ENCODE peak calls at places on chromosomes 12 and 14, in seven cellular contexts. S is uterus, F is GM12878, T is Peyer's patch, Z is transverse colon, I is sigmoid colon, E is IMR-90. J is an unnamed sample.

GRCh38 chr12:57745485-57745881 is 644 bp downstream of the TSPAN31 start:
- DNase-seq in Z (no peak), E (peak; percentile 7), I (peak; percentile 65), S (no peak), T (no peak), F (no peak), J (no peak)

GRCh38 chr12:89707623-89707991 is 1.0 kb downstream of the ATP2B1 start:
- DNase-seq in Z (peak; percentile 34), I (no peak), T (peak; percentile 32), S (no peak), F (no peak), E (no peak), J (no peak)

GRCh38 chr14:92898732-92899131 is 24.2 kb upstream of the CHGA start:
- DNase-seq in S (no peak), I (no peak), E (no peak), Z (no peak), F (no peak), T (no peak), J (no peak)

GRCh38 chr14:56716705-56717104 is 93.6 kb downstream of the OTX2 start:
- DNase-seq in E (no peak), S (no peak), T (no peak), Z (no peak), I (no peak), F (no peak), J (no peak)

GRCh38 chr12:124917135-124917840 is 2.8 kb upstream of the UBC start:
- DNase-seq in Z (peak; percentile 97), F (peak; percentile 98), I (peak; percentile 100), T (peak; percentile 95), S (peak; percentile 99), E (peak; percentile 100), J (peak; percentile 97)

GRCh38 chr12:88579572-88579940 is 715 bp downstream of the KITLG start:
- DNase-seq in T (no peak), S (peak; percentile 44), I (peak; percentile 67), F (no peak), Z (peak; percentile 56), E (no peak), J (peak; percentile 52)

GRCh38 chr12:52212701-52213540 is 20.1 kb upstream of the KRT7 start:
- DNase-seq in Z (no peak), I (peak; percentile 54), T (no peak), S (no peak), F (no peak), E (no peak), J (no peak)

GRCh38 chr14:98731286-98731685 is 540.7 kb downstream of the BCL11B start:
- DNase-seq in E (no peak), T (no peak), I (no peak), S (no peak), Z (no peak), F (no peak), J (no peak)

GRCh38 chr14:39034481-39035296 is 68.3 kb downstream of the SEC23A start:
- DNase-seq in S (no peak), F (no peak), I (no peak), Z (no peak), T (no peak), E (no peak), J (no peak)

GRCh38 chr12:52581066-52581465 is 7.4 kb upstream of the KRT74 start:
- DNase-seq in T (no peak), I (peak; percentile 38), F (no peak), S (no peak), Z (no peak), E (no peak), J (no peak)

GRCh38 chr12:52438305-52439301 is 4.4 kb upstream of the KRT75 start:
- DNase-seq in E (no peak), Z (no peak), T (no peak), S (no peak), F (no peak), I (no peak), J (no peak)

GRCh38 chr12:79778802-79779201 is 88.0 kb upstream of the PAWR start:
- DNase-seq in S (no peak), T (no peak), I (no peak), F (no peak), Z (no peak), E (peak; percentile 31), J (no peak)

GRCh38 chr12:121918679-121919038 is 267 bp downstream of the CFAP251 start:
- DNase-seq in T (no peak), I (no peak), F (no peak), S (no peak), E (no peak), Z (no peak), J (no peak)

GRCh38 chr12:101795786-101796185 is 35.0 kb downstream of the GNPTAB start:
- DNase-seq in Z (no peak), E (no peak), F (no peak), I (no peak), T (no peak), S (no peak), J (no peak)

GRCh38 chr14:99425272-99425681 is 55.4 kb downstream of the SETD3 start:
- DNase-seq in T (no peak), S (no peak), Z (no peak), F (no peak), E (no peak), I (no peak), J (no peak)

GRCh38 chr12:47121146-47121545 is 41.4 kb upstream of the AMIGO2 start:
- DNase-seq in T (no peak), S (no peak), F (no peak), E (peak; percentile 48), I (no peak), Z (no peak), J (no peak)

GRCh38 chr14:58171090-58171489 is 19.1 kb upstream of the ARMH4 start:
- DNase-seq in T (no peak), I (peak; percentile 74), S (peak; percentile 63), Z (peak; percentile 76), E (peak; percentile 82), F (peak; percentile 42), J (peak; percentile 70)

GRCh38 chr14:104843442-104844305 is 21.4 kb upstream of the CEP170B start:
- DNase-seq in Z (no peak), T (no peak), E (no peak), I (peak; percentile 65), F (no peak), S (peak; percentile 14), J (no peak)
- H3K4me3 ChIP-seq in Z (peak overlapping the region; percentile 3), T (peak overlapping the region; percentile 24), E (no peak overlapping the region), I (peak overlapping the region; percentile 31), F (no peak overlapping the region), S (peak overlapping the region; percentile 19), J (peak overlapping the region; percentile 49)

GRCh38 chr14:103715052-103716000 is at the start of the genes XRCC3 and ZFYVE21:
- DNase-seq in E (peak; percentile 99), S (peak; percentile 100), Z (peak; percentile 100), I (peak; percentile 100), T (peak; percentile 99), F (peak; percentile 98), J (peak; percentile 100)
- TF ChIP-seq POLR2A in E (peak; percentile 71), S (peak; percentile 81), Z (peak; percentile 61), I (no peak), T (peak; percentile 79), F (peak; percentile 92), J (peak; percentile 91)

DNA sequence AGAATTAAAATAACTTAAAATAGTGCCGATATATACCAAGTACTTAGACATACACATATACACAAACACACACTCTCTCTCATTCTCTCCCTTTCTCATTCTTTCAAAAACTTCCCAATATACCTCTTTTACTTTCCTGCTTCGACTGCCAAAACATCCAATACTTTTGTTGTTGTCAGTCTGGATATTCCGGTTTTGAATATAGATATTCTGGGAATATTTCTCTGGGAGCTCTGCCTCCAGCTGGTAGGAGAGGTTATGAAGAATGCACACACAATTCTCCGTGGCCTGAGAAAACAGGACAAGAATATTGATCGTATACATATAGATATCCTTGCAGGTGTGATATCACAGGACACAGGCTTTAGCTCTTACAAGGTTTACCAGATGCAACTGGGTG is 66.6 kb upstream of the YARS2 start:
- DNase-seq in F (no peak), E (no peak), T (no peak), Z (no peak), I (no peak), S (no peak), J (no peak)
- H3K27ac ChIP-seq in F (no peak overlapping the region), E (no peak overlapping the region), T (no peak overlapping the region), Z (no peak overlapping the region), I (no peak overlapping the region), S (no peak overlapping the region), J (peak overlapping the region; percentile 89)

DNA sequence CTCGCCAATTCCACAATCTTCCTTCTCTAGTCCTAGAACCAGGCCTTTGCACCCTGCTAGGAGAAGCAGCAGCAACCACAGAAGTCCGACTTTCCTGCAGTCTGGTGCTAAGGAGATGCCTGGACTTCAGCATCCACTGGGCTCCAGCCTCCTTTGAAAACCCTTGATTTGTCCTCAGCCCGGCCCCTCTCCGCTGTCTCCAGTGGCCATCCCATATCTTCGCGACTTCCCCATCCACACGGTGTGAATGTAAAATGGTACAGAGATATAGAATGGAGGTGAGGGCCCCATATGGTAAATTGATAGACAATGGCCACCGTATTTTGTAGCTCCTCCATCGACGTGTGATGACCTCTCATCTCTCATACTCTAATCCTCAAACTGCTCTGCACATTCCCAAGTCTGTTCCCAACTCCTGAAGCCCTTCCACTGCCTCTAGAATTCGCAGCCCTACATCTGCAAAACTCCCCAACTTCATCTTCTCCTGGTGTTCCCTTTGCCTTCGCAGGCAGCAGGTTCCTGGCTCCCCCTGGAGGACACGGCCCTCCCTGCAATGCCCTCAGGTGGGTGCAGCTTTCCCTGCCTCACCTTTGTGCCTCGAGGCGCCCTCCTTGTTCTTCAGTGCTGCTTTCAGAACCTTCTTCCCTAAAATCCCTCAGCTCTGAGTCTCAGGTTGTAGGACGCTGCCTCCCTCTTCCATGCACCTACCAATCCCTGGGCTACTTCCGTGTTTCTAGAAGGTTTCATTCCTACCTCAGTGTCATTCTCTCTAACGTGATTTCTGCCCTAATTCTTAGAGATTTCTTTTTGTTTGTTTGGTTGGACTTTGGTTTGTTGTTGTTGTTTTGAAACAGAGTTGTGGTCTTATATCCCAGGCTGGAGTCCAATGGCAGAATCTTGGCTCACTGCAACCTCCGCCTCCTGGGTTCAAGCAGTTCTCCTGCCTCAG is 36.7 kb downstream of the TMBIM6 start:
- DNase-seq in S (no peak), Z (peak; percentile 75), E (peak; percentile 16), T (peak; percentile 69), I (no peak), F (no peak), J (peak; percentile 36)
- H3K4me3 ChIP-seq in S (no peak overlapping the region), Z (no peak overlapping the region), E (no peak overlapping the region), T (no peak overlapping the region), I (no peak overlapping the region), F (no peak overlapping the region), J (no peak overlapping the region)

DNA sequence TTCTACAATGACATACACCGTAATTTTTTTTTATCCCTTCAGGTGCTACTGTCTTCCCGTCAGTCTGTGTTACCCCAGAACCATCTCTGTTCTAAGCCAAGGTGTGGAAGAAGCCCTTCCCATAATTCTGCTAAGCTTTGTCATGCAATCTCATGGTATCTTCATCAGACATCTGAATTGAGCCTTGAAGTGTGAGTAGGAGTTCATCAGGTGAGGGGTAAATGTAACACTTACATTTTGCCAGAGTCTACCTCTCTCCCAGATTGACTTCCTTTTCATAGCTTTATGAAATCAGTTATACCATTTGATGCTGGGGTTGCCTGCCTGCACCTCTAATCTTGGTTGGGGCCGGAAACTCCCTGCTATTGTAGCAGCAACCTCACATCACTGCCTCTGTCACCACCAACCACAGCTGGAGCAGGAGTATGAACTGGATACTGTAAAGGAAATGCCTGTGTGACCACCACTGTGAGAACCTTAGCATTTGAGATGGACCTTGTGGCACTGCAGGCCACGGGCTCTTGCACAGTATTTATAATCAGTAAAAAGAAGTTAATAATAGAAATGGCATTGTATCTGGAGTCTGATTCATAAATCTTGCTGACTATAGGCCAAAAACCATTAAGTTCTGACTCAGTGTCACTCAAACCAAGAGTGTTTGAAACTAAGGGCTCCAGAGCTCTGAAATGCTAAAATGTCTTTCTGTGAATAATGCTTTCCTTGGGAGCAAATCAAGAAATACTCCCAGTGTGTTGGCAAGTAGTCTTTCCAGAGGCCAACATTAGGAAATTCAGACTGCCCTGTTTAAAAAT is 58.6 kb upstream of the STK38L start:
- DNase-seq in I (no peak), S (no peak), E (peak; percentile 91), Z (no peak), T (no peak), F (peak; percentile 85), J (no peak)
- TF ChIP-seq POLR2A in I (no peak), S (no peak), E (no peak), Z (no peak), T (no peak), F (no peak), J (no peak)